ENCODE peak calls at places on chromosome 16, in seven cellular contexts. One of them, this sample, is unnamed.

GRCh38 chr16:18950469-18951185 is 24.4 kb upstream of the SMG1 start:
- DNase-seq in cardiac muscle cell: no peak
- DNase-seq in A549: no peak
- DNase-seq in pancreas: no peak
- DNase-seq in MM.1S: no peak
- DNase-seq in heart right ventricle: no peak
- DNase-seq in SK-N-SH: no peak
- DNase-seq in this sample: no peak

GRCh38 chr16:88596477-88596876 is 26.3 kb downstream of the ZC3H18 start:
- DNase-seq in cardiac muscle cell: no peak
- DNase-seq in A549: no peak
- DNase-seq in pancreas: no peak
- DNase-seq in MM.1S: peak; percentile 59
- DNase-seq in heart right ventricle: no peak
- DNase-seq in SK-N-SH: no peak
- DNase-seq in this sample: no peak

GRCh38 chr16:86181526-86181925 is 282.6 kb downstream of the IRF8 start:
- DNase-seq in cardiac muscle cell: no peak
- DNase-seq in A549: peak; percentile 5
- DNase-seq in pancreas: no peak
- DNase-seq in MM.1S: no peak
- DNase-seq in heart right ventricle: no peak
- DNase-seq in SK-N-SH: no peak
- DNase-seq in this sample: no peak

GRCh38 chr16:28495795-28496749 is 1.6 kb downstream of the APOBR start:
- DNase-seq in cardiac muscle cell: no peak
- DNase-seq in A549: no peak
- DNase-seq in pancreas: no peak
- DNase-seq in MM.1S: no peak
- DNase-seq in heart right ventricle: no peak
- DNase-seq in SK-N-SH: no peak
- DNase-seq in this sample: no peak

GRCh38 chr16:8798174-8798527 is 512 bp downstream of the PMM2 start:
- DNase-seq in cardiac muscle cell: no peak
- DNase-seq in A549: peak; percentile 7
- DNase-seq in pancreas: no peak
- DNase-seq in MM.1S: no peak
- DNase-seq in heart right ventricle: no peak
- DNase-seq in SK-N-SH: peak; percentile 29
- DNase-seq in this sample: no peak

GRCh38 chr16:87580855-87581261 is 21.4 kb upstream of the JPH3 start:
- DNase-seq in cardiac muscle cell: no peak
- DNase-seq in A549: peak; percentile 81
- DNase-seq in pancreas: no peak
- DNase-seq in MM.1S: no peak
- DNase-seq in heart right ventricle: no peak
- DNase-seq in SK-N-SH: peak; percentile 56
- DNase-seq in this sample: peak; percentile 56

GRCh38 chr16:8855972-8856371 is 12.8 kb downstream of the CARHSP1 start:
- DNase-seq in cardiac muscle cell: no peak
- DNase-seq in A549: no peak
- DNase-seq in pancreas: no peak
- DNase-seq in MM.1S: no peak
- DNase-seq in heart right ventricle: no peak
- DNase-seq in SK-N-SH: no peak
- DNase-seq in this sample: no peak

GRCh38 chr16:80718480-80719220 is 85.7 kb downstream of the CDYL2 start:
- DNase-seq in cardiac muscle cell: peak; percentile 1
- DNase-seq in A549: no peak
- DNase-seq in pancreas: peak; percentile 76
- DNase-seq in MM.1S: no peak
- DNase-seq in heart right ventricle: no peak
- DNase-seq in SK-N-SH: no peak
- DNase-seq in this sample: no peak

GRCh38 chr16:25065899-25066298 is 45.6 kb upstream of the LCMT1 start:
- DNase-seq in cardiac muscle cell: no peak
- DNase-seq in A549: no peak
- DNase-seq in pancreas: no peak
- DNase-seq in MM.1S: no peak
- DNase-seq in heart right ventricle: no peak
- DNase-seq in SK-N-SH: peak; percentile 28
- DNase-seq in this sample: no peak

GRCh38 chr16:3839402-3840184 is 40.9 kb downstream of the CREBBP start:
- DNase-seq in cardiac muscle cell: no peak
- DNase-seq in A549: no peak
- DNase-seq in pancreas: no peak
- DNase-seq in MM.1S: no peak
- DNase-seq in heart right ventricle: no peak
- DNase-seq in SK-N-SH: no peak
- DNase-seq in this sample: no peak

GRCh38 chr16:46727630-46728029 is 20.5 kb downstream of the MYLK3 start:
- DNase-seq in cardiac muscle cell: no peak
- DNase-seq in A549: no peak
- DNase-seq in pancreas: no peak
- DNase-seq in MM.1S: no peak
- DNase-seq in heart right ventricle: no peak
- DNase-seq in SK-N-SH: no peak
- DNase-seq in this sample: no peak

GRCh38 chr16:87434146-87434667 is 42.1 kb downstream of the MAP1LC3B start:
- DNase-seq in cardiac muscle cell: no peak
- DNase-seq in A549: no peak
- DNase-seq in pancreas: no peak
- DNase-seq in MM.1S: no peak
- DNase-seq in heart right ventricle: no peak
- DNase-seq in SK-N-SH: no peak
- DNase-seq in this sample: no peak

GRCh38 chr16:725041-725376 is 1.2 kb downstream of the CCDC78 start:
- DNase-seq in cardiac muscle cell: no peak
- DNase-seq in A549: no peak
- DNase-seq in pancreas: no peak
- DNase-seq in MM.1S: no peak
- DNase-seq in heart right ventricle: no peak
- DNase-seq in SK-N-SH: no peak
- DNase-seq in this sample: no peak

GRCh38 chr16:726438-727290 is at the start of the genes CCDC78 and HAGHL:
- DNase-seq in cardiac muscle cell: peak; percentile 71
- DNase-seq in A549: no peak
- DNase-seq in pancreas: peak; percentile 50
- DNase-seq in MM.1S: peak; percentile 74
- DNase-seq in heart right ventricle: peak; percentile 54
- DNase-seq in SK-N-SH: peak; percentile 94
- DNase-seq in this sample: peak; percentile 53

GRCh38 chr16:726188-726437 is 130 bp downstream of the CCDC78 start:
- DNase-seq in cardiac muscle cell: no peak
- DNase-seq in A549: no peak
- DNase-seq in pancreas: no peak
- DNase-seq in MM.1S: no peak
- DNase-seq in heart right ventricle: no peak
- DNase-seq in SK-N-SH: no peak
- DNase-seq in this sample: no peak

GRCh38 chr16:724188-725040 is 1.8 kb downstream of the CCDC78 start:
- DNase-seq in cardiac muscle cell: no peak
- DNase-seq in A549: no peak
- DNase-seq in pancreas: no peak
- DNase-seq in MM.1S: no peak
- DNase-seq in heart right ventricle: no peak
- DNase-seq in SK-N-SH: no peak
- DNase-seq in this sample: no peak

GRCh38 chr16:725463-726187 is 618 bp downstream of the CCDC78 start:
- DNase-seq in cardiac muscle cell: no peak
- DNase-seq in A549: no peak
- DNase-seq in pancreas: no peak
- DNase-seq in MM.1S: no peak
- DNase-seq in heart right ventricle: no peak
- DNase-seq in SK-N-SH: no peak
- DNase-seq in this sample: no peak
- TF ChIP-seq CTCF in cardiac muscle cell: no peak
- TF ChIP-seq CTCF in A549: no peak
- TF ChIP-seq CTCF in pancreas: no peak
- TF ChIP-seq CTCF in MM.1S: no peak
- TF ChIP-seq CTCF in heart right ventricle: no peak
- TF ChIP-seq CTCF in SK-N-SH: no peak
- TF ChIP-seq CTCF in this sample: no peak

DNA sequence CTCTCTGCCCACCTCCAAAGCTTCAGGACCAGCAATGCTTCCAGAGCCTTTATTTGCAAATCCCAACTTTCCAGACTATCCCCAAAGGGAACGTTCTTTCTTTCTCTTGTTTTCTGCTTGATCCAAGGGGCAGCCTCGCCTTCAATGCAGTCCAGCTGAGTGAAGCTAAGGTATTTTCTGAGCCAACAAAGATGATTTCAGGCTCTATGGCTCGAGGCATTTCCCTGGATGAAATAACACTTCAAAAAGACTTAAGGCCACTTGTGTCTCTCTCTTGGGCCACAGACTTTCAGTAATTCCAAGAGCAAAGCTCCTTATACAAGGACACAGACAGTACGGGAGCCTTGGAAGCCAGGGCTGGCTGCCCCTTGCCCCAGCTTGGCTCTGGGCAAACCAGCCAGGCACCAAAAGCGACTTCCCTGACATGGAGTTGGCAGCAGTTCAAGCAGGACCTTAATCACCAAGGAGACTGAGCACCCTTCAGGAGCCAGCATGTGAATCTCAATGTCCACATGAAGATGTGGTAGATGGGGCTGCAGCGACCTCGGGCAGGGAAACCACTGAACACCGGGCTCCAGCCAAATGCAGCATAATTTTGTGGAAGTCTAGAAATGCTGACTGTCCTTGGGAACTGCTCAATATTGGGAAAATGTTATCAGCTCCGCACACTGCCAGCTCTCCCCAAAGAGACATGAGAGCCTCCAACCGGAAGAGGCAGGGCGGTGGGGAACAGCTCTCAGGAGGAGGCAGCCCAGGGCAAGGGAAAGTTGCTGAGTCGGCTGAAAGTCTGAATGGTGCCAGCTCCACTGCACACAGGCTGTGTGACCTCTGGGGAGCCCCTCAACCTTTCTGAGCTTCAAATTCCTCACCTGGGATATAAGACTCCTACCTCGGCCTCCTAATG is 39.0 kb downstream of the TK2 start:
- DNase-seq in cardiac muscle cell: no peak
- DNase-seq in A549: peak; percentile 35
- DNase-seq in pancreas: peak; percentile 67
- DNase-seq in MM.1S: no peak
- DNase-seq in heart right ventricle: no peak
- DNase-seq in SK-N-SH: no peak
- DNase-seq in this sample: no peak
- H3K4me1 ChIP-seq in cardiac muscle cell: no peaks in the 10 kb centered on the region
- H3K4me1 ChIP-seq in A549: peaks cover 91% of the 10 kb centered on the region
- H3K4me1 ChIP-seq in pancreas: peaks cover 34% of the 10 kb centered on the region
- H3K4me1 ChIP-seq in MM.1S: peaks cover 9% of the 10 kb centered on the region
- H3K4me1 ChIP-seq in heart right ventricle: peaks cover 61% of the 10 kb centered on the region
- H3K4me1 ChIP-seq in SK-N-SH: peaks cover 5% of the 10 kb centered on the region
- H3K4me1 ChIP-seq in this sample: no peaks in the 10 kb centered on the region

GRCh38 chr16:22007509-22008214 is at the start of gene MOSMO:
- DNase-seq in cardiac muscle cell: peak; percentile 90
- DNase-seq in A549: peak; percentile 46
- DNase-seq in pancreas: peak; percentile 69
- DNase-seq in MM.1S: peak; percentile 65
- DNase-seq in heart right ventricle: peak; percentile 74
- DNase-seq in SK-N-SH: peak; percentile 94
- DNase-seq in this sample: peak; percentile 69
- TF ChIP-seq CTCF in cardiac muscle cell: no peak
- TF ChIP-seq CTCF in A549: no peak
- TF ChIP-seq CTCF in pancreas: no peak
- TF ChIP-seq CTCF in MM.1S: no peak
- TF ChIP-seq CTCF in heart right ventricle: no peak
- TF ChIP-seq CTCF in SK-N-SH: no peak
- TF ChIP-seq CTCF in this sample: peak; percentile 11

DNA sequence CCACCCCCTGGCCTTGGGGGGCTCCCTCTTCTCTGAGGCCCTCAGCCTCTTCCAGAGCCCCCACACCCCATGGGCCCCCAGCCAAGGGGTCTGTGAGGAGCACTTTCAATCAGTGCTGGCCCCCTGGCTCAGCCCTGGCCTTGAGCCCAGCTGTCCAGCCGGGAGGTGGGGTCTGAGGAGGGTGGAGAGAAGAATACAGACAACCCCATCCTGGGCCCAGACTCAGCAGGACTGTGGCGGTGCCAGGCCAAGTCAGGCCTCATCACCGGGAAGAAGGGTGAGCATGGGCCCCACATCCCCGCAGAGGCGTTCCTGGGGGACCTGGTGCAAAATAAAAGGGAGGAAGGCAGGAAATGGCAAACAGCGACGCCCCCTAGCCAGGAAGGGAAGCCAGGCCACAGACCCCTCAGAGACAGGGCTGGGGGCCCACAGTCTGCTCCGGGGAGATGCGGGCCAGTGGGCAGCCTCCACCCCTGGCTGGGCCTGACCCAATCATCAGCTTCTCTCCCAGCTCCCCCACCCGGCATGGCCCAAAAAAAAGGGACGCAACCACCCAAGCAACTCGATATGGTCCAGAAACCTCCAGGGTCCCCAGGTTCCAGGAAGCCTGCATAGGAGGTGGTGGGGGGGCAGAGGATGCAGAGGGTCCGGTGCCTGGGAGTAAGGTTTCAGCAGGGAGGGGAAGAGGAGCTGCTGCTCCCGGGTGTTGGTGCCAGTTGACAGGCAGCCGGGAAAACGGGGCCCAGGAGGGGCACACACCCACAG is 20.6 kb downstream of the ZNF423 start:
- DNase-seq in cardiac muscle cell: no peak
- DNase-seq in A549: no peak
- DNase-seq in pancreas: no peak
- DNase-seq in MM.1S: no peak
- DNase-seq in heart right ventricle: no peak
- DNase-seq in SK-N-SH: peak; percentile 87
- DNase-seq in this sample: no peak
- H3K4me1 ChIP-seq in cardiac muscle cell: peaks cover 24% of the 10 kb centered on the region
- H3K4me1 ChIP-seq in A549: no peaks in the 10 kb centered on the region
- H3K4me1 ChIP-seq in pancreas: no peaks in the 10 kb centered on the region
- H3K4me1 ChIP-seq in MM.1S: no peaks in the 10 kb centered on the region
- H3K4me1 ChIP-seq in heart right ventricle: peaks cover 70% of the 10 kb centered on the region
- H3K4me1 ChIP-seq in SK-N-SH: peaks cover 52% of the 10 kb centered on the region
- H3K4me1 ChIP-seq in this sample: peaks cover 38% of the 10 kb centered on the region

This sample was measured in A673.